ENCODE peak calls at places on chromosomes 6 and 20, in seven cellular contexts. G is HCT116, U is heart right ventricle, B is uterus, V is Panc1, N is lung, K is OCI-LY7. Y is an unnamed sample. For H3K4me1, the result is how much of the 10 kb centered on the place peaks cover.

GRCh38 chr6:56490994-56491393 is 151.7 kb downstream of the DST start:
- DNase-seq in G (no peak), U (no peak), B (no peak), V (peak), N (no peak), K (no peak), Y (no peak)

GRCh38 chr6:156935000-156935399 is 157.8 kb downstream of the ARID1B start:
- DNase-seq in G (no peak), U (no peak), B (no peak), V (no peak), N (no peak), K (no peak), Y (no peak)

GRCh38 chr6:75275067-75275466 is 9.5 kb downstream of the TMEM30A start:
- DNase-seq in G (no peak), U (no peak), B (no peak), V (no peak), N (no peak), K (no peak), Y (no peak)

GRCh38 chr6:128124713-128125112 is 223.9 kb upstream of the THEMIS start:
- DNase-seq in G (no peak), U (no peak), B (no peak), V (no peak), N (no peak), K (no peak), Y (no peak)

GRCh38 chr20:38931984-38932383 is 5.8 kb downstream of the FAM83D start:
- DNase-seq in G (no peak), U (no peak), B (no peak), V (no peak), N (no peak), K (no peak), Y (no peak)

GRCh38 chr6:44556046-44556445 is 168.5 kb downstream of the CDC5L start:
- DNase-seq in G (no peak), U (no peak), B (no peak), V (no peak), N (no peak), K (no peak), Y (peak)

GRCh38 chr20:35618372-35619131 is 2.9 kb downstream of the SPAG4 start:
- DNase-seq in G (no peak), U (peak), B (no peak), V (no peak), N (no peak), K (peak), Y (peak)

GRCh38 chr20:23245553-23246128 is 105.0 kb upstream of the NXT1 start:
- DNase-seq in G (no peak), U (peak), B (no peak), V (peak), N (peak), K (peak), Y (peak)

GRCh38 chr6:130796313-130796905 is 30.8 kb upstream of the SMLR1 start:
- DNase-seq in G (no peak), U (no peak), B (no peak), V (no peak), N (no peak), K (no peak), Y (no peak)

GRCh38 chr20:46139908-46140482 is 21.9 kb downstream of the CD40 start:
- DNase-seq in G (no peak), U (no peak), B (no peak), V (no peak), N (no peak), K (no peak), Y (no peak)

GRCh38 chr6:44456070-44456965 is 68.8 kb downstream of the CDC5L start:
- DNase-seq in G (peak), U (peak), B (no peak), V (no peak), N (no peak), K (peak), Y (no peak)

GRCh38 chr6:75932067-75932466 is 140.4 kb downstream of the IMPG1 start:
- DNase-seq in G (peak), U (no peak), B (no peak), V (no peak), N (no peak), K (peak), Y (no peak)

GRCh38 chr6:170098428-170099170 is 192.3 kb downstream of the DLL1 start:
- DNase-seq in G (no peak), U (no peak), B (peak), V (no peak), N (no peak), K (no peak), Y (no peak)

GRCh38 chr20:19820520-19821211 is 62.6 kb downstream of the RIN2 start:
- DNase-seq in G (no peak), U (no peak), B (no peak), V (no peak), N (no peak), K (no peak), Y (no peak)

GRCh38 chr20:23782366-23782983 is 31.7 kb upstream of the CST1 start:
- DNase-seq in G (no peak), U (no peak), B (no peak), V (no peak), N (no peak), K (peak), Y (peak)

GRCh38 chr20:7094438-7094997 is 327.0 kb downstream of the BMP2 start:
- DNase-seq in G (peak), U (peak), B (no peak), V (no peak), N (no peak), K (peak), Y (peak)
- TF ChIP-seq CTCF in G (peak), U (no peak), B (no peak), V (peak), N (peak), K (peak), Y (peak)

GRCh38 chr20:3071610-3072529 is at the start of gene OXT:
- DNase-seq in G (no peak), U (peak), B (no peak), V (no peak), N (no peak), K (no peak), Y (peak)
- H3K4me3 ChIP-seq in G (no peak), U (peak), B (peak), V (peak), N (peak), K (no peak), Y (peak)

DNA sequence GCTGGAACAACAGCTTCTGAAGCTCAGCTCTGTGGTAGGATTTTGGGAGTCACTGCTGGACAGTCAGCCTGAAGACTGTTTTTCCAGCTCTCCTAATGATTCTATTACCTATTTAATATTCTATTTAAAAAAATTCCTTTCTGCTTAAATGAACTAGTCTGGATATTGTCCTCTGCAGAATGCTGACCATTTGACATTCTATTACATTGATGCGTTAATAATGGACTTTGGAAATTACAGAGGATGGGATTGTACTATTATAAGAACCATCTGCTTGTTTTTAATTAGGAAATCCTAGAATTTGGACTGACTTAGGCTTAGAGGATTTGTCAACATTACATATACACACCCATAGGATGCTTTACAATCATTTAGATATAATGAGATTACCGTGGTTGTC is 19.7 kb downstream of the LRP11 start:
- DNase-seq in G (no peak), U (no peak), B (no peak), V (no peak), N (no peak), K (no peak), Y (no peak)
- H3K4me1 ChIP-seq in G (under half), U (under half), B (under half), V (half or more), N (under half), K (under half), Y (under half)

GRCh38 chr20:53626584-53626983 is 32.9 kb upstream of the ZNF217 start:
- DNase-seq in G (no peak), U (no peak), B (no peak), V (no peak), N (no peak), K (no peak), Y (no peak)

GRCh38 chr20:53621482-53622246 is 28.0 kb upstream of the ZNF217 start:
- DNase-seq in G (peak), U (peak), B (peak), V (peak), N (peak), K (peak), Y (peak)

GRCh38 chr20:53623127-53623453 is 29.5 kb upstream of the ZNF217 start:
- DNase-seq in G (no peak), U (no peak), B (no peak), V (no peak), N (no peak), K (no peak), Y (no peak)

GRCh38 chr20:53622247-53623114 is 28.8 kb upstream of the ZNF217 start:
- DNase-seq in G (no peak), U (no peak), B (no peak), V (no peak), N (no peak), K (peak), Y (no peak)

DNA sequence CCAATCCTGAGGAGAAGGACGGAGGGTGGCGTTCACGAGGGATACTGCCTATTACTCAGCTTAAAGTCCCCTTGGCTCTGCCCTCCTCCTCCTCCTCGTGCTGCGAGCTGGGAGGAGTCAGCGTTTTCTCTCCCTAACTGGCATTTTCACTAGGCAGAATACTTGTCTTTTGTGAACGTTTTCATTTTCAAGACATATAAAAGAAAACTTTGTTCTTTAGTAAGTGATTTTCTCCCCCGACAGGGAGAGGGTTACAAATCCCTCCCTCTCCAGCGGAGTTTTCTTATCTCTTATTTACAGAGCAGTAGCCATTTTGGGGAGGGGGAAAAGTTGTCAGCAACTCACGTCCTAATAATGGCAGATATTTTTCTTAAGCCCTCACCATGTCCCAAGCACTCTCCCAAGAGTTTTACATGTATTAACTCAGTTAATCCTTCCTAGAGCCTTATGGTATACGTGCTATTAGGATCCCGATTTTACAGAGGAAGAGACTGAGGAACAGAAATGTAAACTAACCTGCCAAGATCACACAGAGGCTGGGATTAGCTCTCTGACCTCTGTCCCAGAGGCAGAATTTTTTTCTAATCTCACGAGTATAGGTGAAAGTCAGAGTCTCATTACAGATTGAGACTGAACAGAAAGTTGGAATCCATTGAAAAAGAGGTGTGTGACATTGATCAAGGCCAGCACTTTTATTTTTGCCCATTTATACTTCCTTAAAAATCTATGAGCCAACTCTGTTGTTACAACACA is 30.0 kb upstream of the ZNF217 start:
- DNase-seq in G (no peak), U (peak), B (peak), V (peak), N (peak), K (peak), Y (peak)
- TF ChIP-seq CTCF in G (no peak), U (no peak), B (no peak), V (no peak), N (no peak), K (no peak), Y (no peak)

GRCh38 chr6:12047304-12047703 is 35.2 kb downstream of the HIVEP1 start:
- DNase-seq in G (no peak), U (no peak), B (no peak), V (no peak), N (no peak), K (peak), Y (no peak)

GRCh38 chr6:12048609-12049008 is 36.5 kb downstream of the HIVEP1 start:
- DNase-seq in G (no peak), U (no peak), B (no peak), V (no peak), N (no peak), K (no peak), Y (no peak)

GRCh38 chr6:12047792-12048432 is 35.8 kb downstream of the HIVEP1 start:
- DNase-seq in G (no peak), U (no peak), B (no peak), V (no peak), N (no peak), K (peak), Y (no peak)

GRCh38 chr6:12049165-12049564 is 37.1 kb downstream of the HIVEP1 start:
- DNase-seq in G (no peak), U (no peak), B (no peak), V (no peak), N (no peak), K (peak), Y (no peak)

GRCh38 chr6:12051861-12052368 is 39.8 kb downstream of the HIVEP1 start:
- DNase-seq in G (no peak), U (no peak), B (no peak), V (no peak), N (no peak), K (peak), Y (no peak)
- H3K4me3 ChIP-seq in G (no peak), U (no peak), B (no peak), V (no peak), N (no peak), K (peak), Y (no peak)

GRCh38 chr6:35663001-35663400 is 25.7 kb downstream of the FKBP5 start:
- DNase-seq in G (no peak), U (no peak), B (no peak), V (no peak), N (no peak), K (no peak), Y (no peak)

GRCh38 chr6:35665573-35665972 is 23.1 kb downstream of the FKBP5 start:
- DNase-seq in G (no peak), U (no peak), B (no peak), V (no peak), N (no peak), K (no peak), Y (no peak)

GRCh38 chr6:35668096-35668495 is 20.6 kb downstream of the FKBP5 start:
- DNase-seq in G (no peak), U (no peak), B (no peak), V (no peak), N (no peak), K (no peak), Y (no peak)

GRCh38 chr6:35663447-35664235 is 25.1 kb downstream of the FKBP5 start:
- DNase-seq in G (no peak), U (no peak), B (no peak), V (no peak), N (no peak), K (peak), Y (no peak)

GRCh38 chr6:35664945-35665344 is 23.8 kb downstream of the FKBP5 start:
- DNase-seq in G (no peak), U (no peak), B (no peak), V (no peak), N (no peak), K (no peak), Y (no peak)
- H3K4me1 ChIP-seq in G (under half), U (half or more), B (under half), V (under half), N (under half), K (half or more), Y (under half)

GRCh38 chr6:164099535-164099982 is 685.0 kb downstream of the QKI start:
- DNase-seq in G (no peak), U (no peak), B (no peak), V (no peak), N (no peak), K (no peak), Y (no peak)
- TF ChIP-seq CTCF in G (no peak), U (no peak), B (no peak), V (no peak), N (no peak), K (no peak), Y (no peak)

DNA sequence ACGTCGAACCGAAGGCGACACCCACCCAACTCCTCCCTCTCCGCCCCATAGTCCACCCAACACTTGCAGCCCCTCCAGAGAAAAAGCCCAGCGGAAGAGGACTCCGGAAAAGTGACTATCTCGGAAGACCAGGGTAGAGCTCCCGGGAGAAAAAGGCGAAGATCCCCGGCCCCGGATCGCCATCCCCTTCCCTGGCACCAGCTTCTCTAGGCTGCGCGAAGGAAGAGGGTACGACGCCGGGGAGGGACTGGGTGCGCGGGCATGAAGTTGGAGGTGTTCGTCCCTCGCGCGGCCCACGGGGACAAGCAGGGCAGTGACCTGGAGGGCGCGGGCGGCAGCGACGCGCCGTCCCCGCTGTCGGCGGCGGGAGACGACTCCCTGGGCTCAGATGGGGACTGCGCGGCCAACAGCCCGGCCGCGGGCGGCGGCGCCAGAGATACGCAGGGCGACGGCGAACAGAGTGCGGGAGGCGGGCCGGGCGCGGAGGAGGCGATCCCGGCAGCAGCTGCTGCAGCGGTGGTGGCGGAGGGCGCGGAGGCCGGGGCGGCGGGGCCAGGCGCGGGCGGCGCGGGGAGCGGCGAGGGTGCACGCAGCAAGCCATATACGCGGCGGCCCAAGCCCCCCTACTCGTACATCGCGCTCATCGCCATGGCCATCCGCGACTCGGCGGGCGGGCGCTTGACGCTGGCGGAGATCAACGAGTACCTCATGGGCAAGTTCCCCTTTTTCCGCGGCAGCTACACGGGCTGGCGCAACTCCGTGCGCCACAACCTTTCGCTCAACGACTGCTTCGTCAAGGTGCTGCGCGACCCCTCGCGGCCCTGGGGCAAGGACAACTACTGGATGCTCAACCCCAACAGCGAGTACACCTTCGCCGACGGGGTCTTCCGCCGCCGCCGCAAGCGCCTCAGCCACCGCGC is 806 bp downstream of the FOXQ1 start:
- DNase-seq in G (no peak), U (no peak), B (no peak), V (no peak), N (no peak), K (no peak), Y (no peak)
- H3K4me3 ChIP-seq in G (peak), U (peak), B (no peak), V (peak), N (peak), K (no peak), Y (no peak)

DNA sequence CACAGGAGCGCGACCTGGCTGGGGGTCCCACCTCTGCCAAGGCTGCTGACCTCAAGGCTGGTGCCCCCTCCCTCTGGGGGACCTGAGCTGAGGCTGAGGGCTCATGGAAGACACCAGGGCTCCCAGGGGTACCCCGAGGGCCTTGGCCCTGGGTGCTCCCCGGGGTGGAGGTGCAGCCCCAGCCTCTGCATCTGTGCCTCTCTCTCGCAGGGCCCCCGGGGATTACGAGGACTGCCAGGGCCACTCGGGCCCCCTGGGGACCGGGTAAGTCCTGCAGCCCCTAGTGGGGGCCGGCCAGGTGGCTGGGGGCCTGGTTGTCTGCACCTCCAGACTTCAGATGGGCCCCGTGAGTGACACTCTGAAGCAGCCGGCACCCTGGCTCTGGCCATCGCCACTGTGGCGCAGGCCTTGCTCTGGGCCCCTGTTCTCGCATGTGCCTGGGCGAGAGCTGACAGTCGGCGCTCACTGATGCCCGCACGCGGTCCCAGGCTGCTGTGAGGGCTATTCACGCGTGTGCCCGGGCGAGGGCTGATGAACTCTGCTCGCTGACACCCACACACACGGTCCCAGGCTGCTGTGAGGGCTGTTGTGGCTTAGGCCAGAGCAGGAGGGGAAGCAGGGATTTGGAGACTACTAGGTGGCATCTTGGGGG is 9.3 kb downstream of the COL9A3 start:
- DNase-seq in G (no peak), U (peak), B (peak), V (no peak), N (no peak), K (no peak), Y (no peak)
- H3K4me1 ChIP-seq in G (under half), U (under half), B (under half), V (under half), N (under half), K (under half), Y (under half)